ENCODE peak calls at places on chromosomes 2 and 18, in seven cellular contexts. Q is tibial artery; G is HCT116; B is right lobe of liver; N is left ventricle myocardium inferior; F is CD8-positive, alpha-beta memory T cell; M is kidney. C is an unnamed sample.

GRCh38 chr2:164479460-164479859 is 141.8 kb downstream of the GRB14 start:
- DNase-seq in Q (no peak), G (peak; percentile 27), B (no peak), N (no peak), F (no peak), M (no peak), C (no peak)

GRCh38 chr2:195318440-195319111 is 338.4 kb upstream of the SLC39A10 start:
- DNase-seq in Q (no peak), G (peak; percentile 22), B (no peak), N (no peak), F (no peak), M (no peak), C (no peak)

GRCh38 chr2:120060088-120060623 is 47.3 kb downstream of the EPB41L5 start:
- DNase-seq in Q (no peak), G (no peak), B (no peak), N (no peak), F (no peak), M (no peak), C (no peak)

GRCh38 chr2:196241175-196241574 is 69.8 kb upstream of the STK17B start:
- DNase-seq in Q (no peak), G (no peak), B (no peak), N (no peak), F (no peak), M (no peak), C (no peak)

GRCh38 chr2:176592230-176592629 is 323.0 kb downstream of the MTX2 start:
- DNase-seq in Q (no peak), G (no peak), B (no peak), N (no peak), F (no peak), M (no peak), C (no peak)

GRCh38 chr2:195212586-195212985 is 444.4 kb upstream of the SLC39A10 start:
- DNase-seq in Q (no peak), G (no peak), B (no peak), N (no peak), F (no peak), M (no peak), C (no peak)

GRCh38 chr2:195861821-195862220 is 204.8 kb downstream of the SLC39A10 start:
- DNase-seq in Q (no peak), G (no peak), B (no peak), N (no peak), F (no peak), M (no peak), C (no peak)

GRCh38 chr18:74249181-74249968 is 42.4 kb downstream of the CYB5A start:
- DNase-seq in Q (peak; percentile 35), G (no peak), B (peak; percentile 52), N (no peak), F (no peak), M (no peak), C (no peak)

GRCh38 chr2:189363559-189363958 is 77.7 kb upstream of the WDR75 start:
- DNase-seq in Q (no peak), G (peak; percentile 48), B (no peak), N (no peak), F (no peak), M (no peak), C (no peak)

GRCh38 chr2:214410918-214411554 is at the start of gene VWC2L:
- DNase-seq in Q (peak; percentile 28), G (peak; percentile 22), B (peak; percentile 60), N (peak; percentile 68), F (peak; percentile 40), M (peak; percentile 38), C (peak; percentile 83)

GRCh38 chr2:110125292-110125691 is 9.7 kb upstream of the MALL start:
- DNase-seq in Q (no peak), G (no peak), B (no peak), N (no peak), F (no peak), M (no peak), C (no peak)

GRCh38 chr2:168758970-168759820 is 43.2 kb upstream of the NOSTRIN start:
- DNase-seq in Q (no peak), G (peak; percentile 21), B (no peak), N (no peak), F (no peak), M (no peak), C (no peak)

GRCh38 chr2:141109633-141110032 is 1021.2 kb downstream of the LRP1B start:
- DNase-seq in Q (no peak), G (no peak), B (no peak), N (no peak), F (no peak), M (no peak), C (no peak)

GRCh38 chr2:85983766-85984165 is 95.0 kb upstream of the ST3GAL5 start:
- DNase-seq in Q (no peak), G (no peak), B (no peak), N (no peak), F (no peak), M (no peak), C (no peak)

GRCh38 chr2:160408575-160409291 is 84.9 kb downstream of the RBMS1 start:
- DNase-seq in Q (no peak), G (no peak), B (no peak), N (no peak), F (no peak), M (peak; percentile 67), C (no peak)

GRCh38 chr2:10960606-10961489 is 49.1 kb downstream of the KCNF1 start:
- DNase-seq in Q (no peak), G (no peak), B (no peak), N (no peak), F (no peak), M (peak; percentile 70), C (peak; percentile 48)

GRCh38 chr2:208360259-208361076 is 46.1 kb upstream of the PTH2R start:
- DNase-seq in Q (no peak), G (no peak), B (no peak), N (no peak), F (no peak), M (peak; percentile 71), C (peak; percentile 62)

GRCh38 chr2:9141706-9142460 is 64.7 kb upstream of the ASAP2 start:
- DNase-seq in Q (no peak), G (no peak), B (no peak), N (no peak), F (no peak), M (peak; percentile 51), C (no peak)

GRCh38 chr2:69057660-69058059 is 44.7 kb downstream of the ANTXR1 start:
- DNase-seq in Q (no peak), G (no peak), B (no peak), N (no peak), F (no peak), M (no peak), C (no peak)

GRCh38 chr18:38688402-38688801 is 1122.8 kb upstream of the CELF4 start:
- DNase-seq in Q (no peak), G (no peak), B (no peak), N (no peak), F (no peak), M (no peak), C (no peak)

GRCh38 chr2:144999040-144999875 is 479.3 kb upstream of the ZEB2 start:
- DNase-seq in Q (peak; percentile 35), G (no peak), B (no peak), N (no peak), F (no peak), M (no peak), C (no peak)

GRCh38 chr2:240512666-240513535 is 44.9 kb downstream of the ANKMY1 start:
- DNase-seq in Q (no peak), G (no peak), B (no peak), N (no peak), F (no peak), M (peak; percentile 66), C (peak; percentile 62)

GRCh38 chr2:70241338-70241737 is 7.1 kb downstream of the TIA1 start:
- DNase-seq in Q (no peak), G (no peak), B (no peak), N (no peak), F (no peak), M (no peak), C (no peak)

GRCh38 chr2:238994876-238995275 is 147.0 kb downstream of the TWIST2 start:
- DNase-seq in Q (no peak), G (no peak), B (no peak), N (no peak), F (no peak), M (no peak), C (no peak)

GRCh38 chr2:100861340-100861739 is 41.4 kb downstream of the NPAS2 start:
- DNase-seq in Q (no peak), G (no peak), B (no peak), N (no peak), F (no peak), M (no peak), C (no peak)

GRCh38 chr2:126510960-126511359 is 145.0 kb upstream of the GYPC start:
- DNase-seq in Q (no peak), G (no peak), B (no peak), N (no peak), F (no peak), M (no peak), C (no peak)

GRCh38 chr2:18435425-18436037 is 124.9 kb downstream of the RDH14 start:
- DNase-seq in Q (no peak), G (peak; percentile 52), B (no peak), N (no peak), F (no peak), M (no peak), C (no peak)

DNA sequence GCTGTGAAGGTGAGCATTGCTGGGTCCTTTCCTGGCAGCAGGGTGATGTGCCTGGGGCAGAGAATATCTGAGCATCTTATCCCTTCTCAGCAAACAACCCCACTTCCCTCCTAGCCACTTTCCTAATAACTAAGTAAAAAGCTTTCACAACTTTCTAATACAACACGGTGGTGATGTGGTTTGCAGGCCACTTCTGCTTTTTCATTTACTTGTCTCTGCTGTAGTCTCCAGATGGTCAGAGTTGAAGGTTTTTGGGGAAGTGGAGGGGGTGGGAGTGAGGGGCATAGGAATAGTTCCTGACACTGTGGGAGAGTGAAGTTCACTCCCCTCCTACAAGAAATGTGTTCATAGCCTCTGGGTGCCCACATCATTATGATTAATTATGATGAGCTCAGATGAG is 11.6 kb downstream of the OXER1 start:
- DNase-seq in Q (peak; percentile 46), G (no peak), B (no peak), N (no peak), F (no peak), M (no peak), C (no peak)
- H3K27ac ChIP-seq in Q (no peak overlapping the region), G (no peak overlapping the region), B (no peak overlapping the region), N (no peak overlapping the region), F (no peak overlapping the region), M (no peak overlapping the region), C (no peak overlapping the region)

DNA sequence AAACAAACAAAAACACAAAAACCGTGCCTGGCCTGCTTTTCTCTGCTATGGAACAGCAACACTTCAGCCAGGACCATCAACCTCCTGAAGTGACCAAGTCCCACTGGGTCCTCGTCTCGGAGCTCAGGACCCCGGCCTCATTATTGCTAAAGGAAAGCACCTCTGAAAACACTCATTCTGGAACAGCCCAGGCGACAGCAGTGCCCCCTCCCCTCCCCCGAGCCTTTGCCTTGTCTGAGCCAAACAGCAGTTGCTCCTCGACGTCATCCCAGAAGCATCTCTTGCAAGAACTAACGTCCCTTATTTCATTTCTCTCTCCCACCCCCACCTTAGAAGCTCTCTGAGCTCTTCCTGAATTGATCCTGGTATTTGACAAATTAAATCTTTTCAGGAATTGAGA is 27.4 kb downstream of the APCDD1 start:
- DNase-seq in Q (no peak), G (no peak), B (no peak), N (no peak), F (no peak), M (no peak), C (no peak)
- H3K4me1 ChIP-seq in Q (peaks cover 7% of the 10 kb centered on the region), G (no peaks in the 10 kb centered on the region), B (no peaks in the 10 kb centered on the region), N (peaks cover 29% of the 10 kb centered on the region), F (no peaks in the 10 kb centered on the region), M (peaks cover under 1% of the 10 kb centered on the region), C (peaks cover 24% of the 10 kb centered on the region)

GRCh38 chr2:39379643-39380524 is 57.2 kb downstream of the MAP4K3 start:
- DNase-seq in Q (no peak), G (peak; percentile 12), B (no peak), N (no peak), F (no peak), M (no peak), C (no peak)
- H3K27ac ChIP-seq in Q (peak overlapping the region; percentile 40), G (no peak overlapping the region), B (peak overlapping the region; percentile 66), N (peak overlapping the region; percentile 83), F (no peak overlapping the region), M (peak overlapping the region; percentile 40), C (peak overlapping the region; percentile 51)

GRCh38 chr2:27720004-27720551 is 51.4 kb upstream of the MRPL33 start:
- DNase-seq in Q (peak; percentile 72), G (peak; percentile 89), B (no peak), N (no peak), F (no peak), M (no peak), C (no peak)
- H3K4me1 ChIP-seq in Q (peaks cover 39% of the 10 kb centered on the region), G (peaks cover 37% of the 10 kb centered on the region), B (no peaks in the 10 kb centered on the region), N (peaks cover 63% of the 10 kb centered on the region), F (peaks cover 16% of the 10 kb centered on the region), M (peaks cover 21% of the 10 kb centered on the region), C (peaks cover 27% of the 10 kb centered on the region)